ENCODE peak calls at places on chromosome 15, in seven cellular contexts. H is IMR-90, Z is WERI-Rb-1, M is heart left ventricle, W is RWPE2, F is GM23248, C is cardiac muscle cell. S is an unnamed sample.

GRCh38 chr15:95459288-95459687 is 871.2 kb upstream of the NR2F2 start:
- DNase-seq in H (no peak), Z (no peak), M (no peak), W (no peak), F (peak), C (no peak), S (no peak)

GRCh38 chr15:91909111-91909510 is 55.6 kb downstream of the SLCO3A1 start:
- DNase-seq in H (no peak), Z (no peak), M (no peak), W (no peak), F (no peak), C (no peak), S (no peak)

GRCh38 chr15:58867926-58868325 is 65.6 kb downstream of the SLTM start:
- DNase-seq in H (no peak), Z (no peak), M (no peak), W (no peak), F (no peak), C (no peak), S (no peak)

GRCh38 chr15:44181410-44181809 is 13.7 kb downstream of the FRMD5 start:
- DNase-seq in H (no peak), Z (no peak), M (no peak), W (no peak), F (no peak), C (no peak), S (no peak)

GRCh38 chr15:27086146-27086545 is 115.2 kb downstream of the GABRG3 start:
- DNase-seq in H (no peak), Z (peak), M (no peak), W (no peak), F (no peak), C (peak), S (no peak)

GRCh38 chr15:25184356-25185155 is 229.8 kb downstream of the SNRPN start:
- DNase-seq in H (no peak), Z (no peak), M (no peak), W (peak), F (no peak), C (no peak), S (no peak)

GRCh38 chr15:99931703-99932603 is 198.7 kb upstream of the LYSMD4 start:
- DNase-seq in H (no peak), Z (no peak), M (no peak), W (no peak), F (peak), C (no peak), S (no peak)

GRCh38 chr15:92152983-92153382 is 240.7 kb upstream of the ST8SIA2 start:
- DNase-seq in H (no peak), Z (no peak), M (no peak), W (no peak), F (no peak), C (no peak), S (no peak)

GRCh38 chr15:37095993-37096877 is 4.1 kb downstream of the MEIS2 start:
- DNase-seq in H (no peak), Z (peak), M (no peak), W (no peak), F (peak), C (no peak), S (no peak)

GRCh38 chr15:95979286-95979685 is 351.2 kb upstream of the NR2F2 start:
- DNase-seq in H (no peak), Z (no peak), M (no peak), W (no peak), F (no peak), C (no peak), S (no peak)

GRCh38 chr15:33963831-33964664 is 4.2 kb upstream of the CHRM5 start:
- DNase-seq in H (peak), Z (no peak), M (no peak), W (no peak), F (peak), C (peak), S (peak)

GRCh38 chr15:68518785-68519430 is 59.9 kb upstream of the CORO2B start:
- DNase-seq in H (no peak), Z (no peak), M (no peak), W (no peak), F (no peak), C (no peak), S (no peak)

GRCh38 chr15:98939311-98940080 is 68.1 kb downstream of the PGPEP1L start:
- DNase-seq in H (no peak), Z (no peak), M (no peak), W (no peak), F (no peak), C (no peak), S (no peak)

GRCh38 chr15:45048784-45049631 is 26.0 kb downstream of the SORD start:
- DNase-seq in H (peak), Z (no peak), M (peak), W (no peak), F (no peak), C (no peak), S (peak)

GRCh38 chr15:83106994-83107840 is at the start of gene TM6SF1:
- DNase-seq in H (no peak), Z (peak), M (peak), W (no peak), F (peak), C (peak), S (no peak)

GRCh38 chr15:39907216-39907615 is 12.8 kb downstream of the GPR176 start:
- DNase-seq in H (no peak), Z (no peak), M (no peak), W (no peak), F (no peak), C (no peak), S (no peak)

GRCh38 chr15:90001062-90001682 is at the start of gene ZNF710:
- DNase-seq in H (peak), Z (peak), M (peak), W (peak), F (peak), C (peak), S (peak)

GRCh38 chr15:50059883-50060282 is 59.1 kb downstream of the ATP8B4 start:
- DNase-seq in H (no peak), Z (no peak), M (no peak), W (no peak), F (peak), C (no peak), S (no peak)

GRCh38 chr15:25525741-25526140 is 86.9 kb upstream of the UBE3A start:
- DNase-seq in H (no peak), Z (no peak), M (no peak), W (no peak), F (peak), C (no peak), S (no peak)

GRCh38 chr15:43516801-43517353 is 531 bp upstream of the MAP1A start:
- DNase-seq in H (peak), Z (no peak), M (no peak), W (no peak), F (peak), C (peak), S (no peak)

GRCh38 chr15:89362203-89363101 is 27.8 kb upstream of the POLG start:
- DNase-seq in H (no peak), Z (peak), M (no peak), W (peak), F (no peak), C (no peak), S (no peak)

GRCh38 chr15:70932397-70932796 is 39.8 kb downstream of the LRRC49 start:
- DNase-seq in H (no peak), Z (no peak), M (no peak), W (no peak), F (no peak), C (no peak), S (no peak)

GRCh38 chr15:99717129-99718024 is 15.9 kb downstream of the LYSMD4 start:
- DNase-seq in H (no peak), Z (peak), M (peak), W (no peak), F (no peak), C (peak), S (no peak)

GRCh38 chr15:72269739-72270138 is 2.6 kb downstream of the PARP6 start:
- DNase-seq in H (no peak), Z (no peak), M (no peak), W (no peak), F (no peak), C (no peak), S (no peak)

GRCh38 chr15:40238481-40238926 is 359 bp upstream of the PAK6 start:
- DNase-seq in H (no peak), Z (no peak), M (no peak), W (no peak), F (no peak), C (no peak), S (no peak)

GRCh38 chr15:69524296-69524695 is 71.7 kb downstream of the RPLP1 start:
- DNase-seq in H (no peak), Z (peak), M (no peak), W (peak), F (no peak), C (no peak), S (no peak)
- H3K27ac ChIP-seq in H (no peak), Z (no peak), M (no peak), W (no peak), F (no peak), C (no peak), S (no peak)

GRCh38 chr15:55270301-55270700 is 19.3 kb downstream of the RAB27A start:
- DNase-seq in H (no peak), Z (no peak), M (no peak), W (no peak), F (no peak), C (no peak), S (no peak)
- H3K27ac ChIP-seq in H (no peak), Z (no peak), M (no peak), W (no peak), F (no peak), C (no peak), S (no peak)

GRCh38 chr15:74821091-74821789 is 5.2 kb upstream of the CPLX3 start:
- DNase-seq in H (no peak), Z (peak), M (no peak), W (no peak), F (peak), C (peak), S (peak)

GRCh38 chr15:74821790-74822158 is 4.7 kb upstream of the CPLX3 start:
- DNase-seq in H (no peak), Z (no peak), M (no peak), W (no peak), F (no peak), C (no peak), S (no peak)

GRCh38 chr15:74817370-74817737 is 4.7 kb downstream of the LMAN1L start:
- DNase-seq in H (peak), Z (peak), M (peak), W (no peak), F (peak), C (peak), S (no peak)

GRCh38 chr15:74822233-74822632 is 4.2 kb upstream of the CPLX3 start:
- DNase-seq in H (no peak), Z (no peak), M (no peak), W (no peak), F (no peak), C (no peak), S (no peak)

GRCh38 chr15:74820056-74820455 is 6.4 kb upstream of the CPLX3 start:
- DNase-seq in H (no peak), Z (no peak), M (no peak), W (no peak), F (no peak), C (no peak), S (no peak)
- H3K27ac ChIP-seq in H (no peak), Z (peak), M (no peak), W (no peak), F (no peak), C (no peak), S (no peak)

GRCh38 chr15:81749667-81750360 is 296.0 kb downstream of the MEX3B start:
- DNase-seq in H (no peak), Z (no peak), M (no peak), W (no peak), F (no peak), C (peak), S (no peak)

GRCh38 chr15:81752974-81753373 is 292.8 kb downstream of the MEX3B start:
- DNase-seq in H (no peak), Z (no peak), M (no peak), W (no peak), F (no peak), C (no peak), S (no peak)

GRCh38 chr15:81754078-81754477 is 291.7 kb downstream of the MEX3B start:
- DNase-seq in H (no peak), Z (no peak), M (no peak), W (no peak), F (no peak), C (no peak), S (no peak)

GRCh38 chr15:81751321-81751720 is 294.5 kb downstream of the MEX3B start:
- DNase-seq in H (no peak), Z (no peak), M (no peak), W (no peak), F (no peak), C (no peak), S (no peak)

GRCh38 chr15:81752149-81752942 is 293.5 kb downstream of the MEX3B start:
- DNase-seq in H (peak), Z (peak), M (peak), W (peak), F (peak), C (peak), S (peak)
- H3K27ac ChIP-seq in H (no peak), Z (no peak), M (no peak), W (no peak), F (no peak), C (no peak), S (no peak)

DNA sequence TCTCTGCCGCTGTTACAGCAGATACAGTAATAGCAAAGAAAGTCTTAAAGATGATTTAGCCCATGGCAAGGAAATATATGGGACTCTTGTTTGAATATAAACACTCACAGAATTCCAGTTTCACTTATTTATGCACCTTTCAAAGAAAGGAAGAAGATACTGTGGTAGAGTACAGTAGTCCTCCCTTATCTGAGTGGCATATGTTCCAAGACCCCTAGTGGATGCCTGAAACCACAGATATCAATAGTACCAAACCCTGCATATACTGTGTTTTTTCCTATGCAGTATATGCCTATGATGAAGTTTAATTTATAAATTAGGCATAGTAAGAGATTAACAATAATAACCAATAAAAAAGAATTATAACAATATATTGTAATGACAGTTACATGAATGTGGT is 8.2 kb downstream of the MAP2K1 start:
- DNase-seq in H (no peak), Z (no peak), M (no peak), W (no peak), F (no peak), C (no peak), S (no peak)
- H3K27ac ChIP-seq in H (no peak), Z (no peak), M (no peak), W (peak), F (no peak), C (no peak), S (no peak)

GRCh38 chr15:31330836-31331235 is 4.2 kb downstream of the KLF13 start:
- DNase-seq in H (no peak), Z (no peak), M (no peak), W (no peak), F (no peak), C (no peak), S (no peak)

GRCh38 chr15:31330111-31330785 is 3.6 kb downstream of the KLF13 start:
- DNase-seq in H (no peak), Z (no peak), M (no peak), W (no peak), F (no peak), C (no peak), S (no peak)

GRCh38 chr15:31332020-31332680 is 5.5 kb downstream of the KLF13 start:
- DNase-seq in H (no peak), Z (no peak), M (no peak), W (no peak), F (no peak), C (no peak), S (no peak)

GRCh38 chr15:31332681-31333071 is 6.0 kb downstream of the KLF13 start:
- DNase-seq in H (no peak), Z (no peak), M (no peak), W (no peak), F (no peak), C (no peak), S (peak)

GRCh38 chr15:31331389-31331788 is 4.8 kb downstream of the KLF13 start:
- DNase-seq in H (no peak), Z (no peak), M (no peak), W (no peak), F (no peak), C (no peak), S (no peak)
- H3K27ac ChIP-seq in H (no peak), Z (no peak), M (peak), W (no peak), F (no peak), C (no peak), S (no peak)

GRCh38 chr15:85313339-85313738 is 67.1 kb upstream of the AKAP13 start:
- DNase-seq in H (peak), Z (no peak), M (no peak), W (no peak), F (no peak), C (no peak), S (no peak)

GRCh38 chr15:85312925-85313324 is 67.5 kb upstream of the AKAP13 start:
- DNase-seq in H (peak), Z (no peak), M (no peak), W (no peak), F (peak), C (no peak), S (no peak)

GRCh38 chr15:85311647-85312046 is 68.8 kb upstream of the AKAP13 start:
- DNase-seq in H (no peak), Z (no peak), M (no peak), W (no peak), F (no peak), C (no peak), S (no peak)

GRCh38 chr15:85314139-85314538 is 66.3 kb upstream of the AKAP13 start:
- DNase-seq in H (peak), Z (no peak), M (no peak), W (no peak), F (no peak), C (no peak), S (no peak)

DNA sequence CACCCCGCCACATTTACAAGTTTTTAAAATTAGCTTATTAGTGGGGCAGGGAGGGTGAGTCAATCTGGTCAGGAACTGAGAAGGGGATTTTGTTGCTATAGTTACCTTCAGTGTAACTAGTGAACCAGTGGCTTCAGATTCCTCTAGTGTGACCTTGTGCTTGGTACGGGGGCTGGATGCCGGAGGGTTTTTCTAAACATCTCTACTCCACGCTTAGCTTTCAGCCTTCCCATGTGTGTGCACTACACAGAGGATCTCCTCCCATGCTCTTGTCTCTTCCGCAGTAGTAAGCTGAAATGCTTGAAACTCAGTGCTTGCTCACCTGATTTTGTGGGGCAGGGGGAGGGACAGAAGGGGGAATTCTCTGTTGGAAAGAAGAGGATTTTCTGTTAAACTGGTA is 67.9 kb upstream of the AKAP13 start:
- DNase-seq in H (peak), Z (peak), M (no peak), W (no peak), F (peak), C (no peak), S (no peak)
- H3K27ac ChIP-seq in H (peak), Z (no peak), M (no peak), W (no peak), F (no peak), C (no peak), S (no peak)

GRCh38 chr15:78811124-78811824 is at the start of gene ADAMTS7:
- DNase-seq in H (peak), Z (peak), M (peak), W (no peak), F (peak), C (peak), S (peak)
- H3K27ac ChIP-seq in H (peak), Z (peak), M (peak), W (peak), F (no peak), C (peak), S (no peak)

GRCh38 chr15:74319138-74319460 is 48.3 kb downstream of the CYP11A1 start:
- DNase-seq in H (no peak), Z (no peak), M (no peak), W (no peak), F (no peak), C (no peak), S (no peak)

GRCh38 chr15:74318376-74319137 is 48.9 kb downstream of the CYP11A1 start:
- DNase-seq in H (no peak), Z (no peak), M (peak), W (no peak), F (peak), C (no peak), S (no peak)

GRCh38 chr15:74319596-74320357 is 47.7 kb downstream of the CYP11A1 start:
- DNase-seq in H (no peak), Z (peak), M (peak), W (no peak), F (peak), C (no peak), S (no peak)

GRCh38 chr15:74316116-74316515 is 51.3 kb downstream of the CYP11A1 start:
- DNase-seq in H (no peak), Z (no peak), M (peak), W (no peak), F (no peak), C (no peak), S (no peak)

GRCh38 chr15:74317820-74318375 is 49.5 kb downstream of the CYP11A1 start:
- DNase-seq in H (peak), Z (peak), M (peak), W (no peak), F (peak), C (no peak), S (no peak)
- H3K27ac ChIP-seq in H (peak), Z (peak), M (peak), W (no peak), F (peak), C (no peak), S (no peak)

S was measured in MM.1S.